ENCODE peak calls at places on chromosomes 1 and 21, in seven cellular contexts. N, A, Y, K, L, Z and W are unnamed samples. For H3K4me1, the result is how much of the 10 kb centered on the place peaks cover.

GRCh38 chr1:27152004-27152828 is 2.7 kb downstream of the SLC9A1 start:
- DNase-seq in N (peak), A (no peak), Y (no peak), K (no peak), L (no peak), Z (no peak), W (no peak)

GRCh38 chr1:224333939-224334701 is 4.1 kb upstream of the NVL start:
- DNase-seq in N (no peak), A (no peak), Y (no peak), K (no peak), L (no peak), Z (no peak), W (no peak)

GRCh38 chr21:46110499-46111192 is 12.7 kb downstream of the COL6A2 start:
- DNase-seq in N (peak), A (peak), Y (no peak), K (peak), L (peak), Z (no peak), W (peak)

GRCh38 chr1:55337801-55338447 is 122.8 kb upstream of the USP24 start:
- DNase-seq in N (no peak), A (peak), Y (no peak), K (no peak), L (no peak), Z (no peak), W (no peak)

GRCh38 chr1:75136158-75136815 is 2.1 kb downstream of the LHX8 start:
- DNase-seq in N (no peak), A (peak), Y (no peak), K (no peak), L (no peak), Z (no peak), W (no peak)

GRCh38 chr1:163203561-163203960 is 845 bp upstream of the RGS5 start:
- DNase-seq in N (no peak), A (no peak), Y (no peak), K (no peak), L (no peak), Z (no peak), W (no peak)

GRCh38 chr21:27590271-27590670 is 623.4 kb upstream of the ADAMTS5 start:
- DNase-seq in N (peak), A (no peak), Y (no peak), K (peak), L (no peak), Z (no peak), W (no peak)

GRCh38 chr1:84823991-84824390 is 69.0 kb downstream of the LPAR3 start:
- DNase-seq in N (no peak), A (no peak), Y (no peak), K (no peak), L (no peak), Z (no peak), W (no peak)

GRCh38 chr1:21439721-21440629 is at the start of gene NBPF3:
- DNase-seq in N (peak), A (peak), Y (peak), K (peak), L (peak), Z (peak), W (peak)

GRCh38 chr1:156801409-156802121 is 15.1 kb downstream of the SH2D2A start:
- DNase-seq in N (no peak), A (peak), Y (no peak), K (peak), L (no peak), Z (no peak), W (no peak)

GRCh38 chr1:240496941-240497340 is 115.0 kb downstream of the GREM2 start:
- DNase-seq in N (no peak), A (no peak), Y (no peak), K (no peak), L (no peak), Z (no peak), W (no peak)

GRCh38 chr1:223702735-223703667 is 9.3 kb upstream of the CAPN2 start:
- DNase-seq in N (no peak), A (no peak), Y (no peak), K (no peak), L (no peak), Z (no peak), W (no peak)

GRCh38 chr1:20540281-20540680 is 12.1 kb upstream of the FAM43B start:
- DNase-seq in N (no peak), A (no peak), Y (no peak), K (no peak), L (no peak), Z (no peak), W (no peak)

GRCh38 chr1:149903836-149904491 is 4.6 kb downstream of the BOLA1 start:
- DNase-seq in N (no peak), A (no peak), Y (no peak), K (no peak), L (no peak), Z (no peak), W (no peak)

GRCh38 chr1:32903991-32904776 is 3.0 kb upstream of the TMEM54 start:
- DNase-seq in N (no peak), A (no peak), Y (no peak), K (peak), L (no peak), Z (no peak), W (no peak)

GRCh38 chr1:6601049-6601864 is 1.4 kb downstream of the KLHL21 start:
- DNase-seq in N (peak), A (peak), Y (no peak), K (peak), L (peak), Z (peak), W (peak)
- H3K4me1 ChIP-seq in N (half or more), A (half or more), Y (under half), K (half or more), L (half or more), Z (under half), W (half or more)

DNA sequence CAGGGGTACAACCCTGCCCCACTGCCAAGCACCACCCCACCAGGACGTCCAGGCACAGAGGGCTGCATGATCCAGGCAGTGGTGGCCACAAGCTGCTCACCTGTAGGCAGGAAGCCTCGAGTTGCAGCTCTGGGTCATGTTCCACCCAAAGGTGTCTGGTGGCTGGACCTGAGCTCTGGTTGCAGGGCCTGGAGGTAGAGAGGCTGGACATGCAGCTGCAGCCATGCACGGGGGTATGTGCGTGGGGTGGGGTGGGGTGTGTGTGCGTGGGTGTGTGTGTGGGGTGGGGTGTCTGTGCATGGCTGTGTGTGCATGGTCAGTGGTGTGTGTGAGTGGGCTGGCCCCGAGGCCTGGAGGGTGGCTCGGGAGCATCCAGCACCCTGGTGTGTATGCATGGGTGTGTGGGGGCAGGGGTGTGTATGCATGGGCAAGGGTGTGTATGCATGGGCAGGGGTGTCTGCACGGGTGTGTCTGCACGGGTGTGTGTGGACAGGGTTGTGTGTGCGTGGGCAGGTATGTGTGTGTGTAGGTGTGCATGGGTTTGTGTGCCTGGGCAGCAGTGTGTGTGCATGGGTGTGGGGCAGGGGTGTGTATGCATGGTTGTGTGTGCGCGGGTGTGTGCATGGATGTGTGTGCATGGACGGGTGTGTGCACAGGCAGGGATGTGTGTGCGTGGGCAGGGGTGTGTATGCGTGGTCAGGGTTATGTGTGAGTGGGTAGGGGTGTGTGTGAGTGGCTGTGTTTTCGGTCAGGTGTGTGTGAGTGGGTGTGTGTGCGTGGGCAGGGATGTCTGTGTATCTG is 15.6 kb downstream of the ARHGEF16 start:
- DNase-seq in N (no peak), A (no peak), Y (no peak), K (no peak), L (peak), Z (no peak), W (no peak)
- H3K4me1 ChIP-seq in N (under half), A (under half), Y (under half), K (under half), L (under half), Z (half or more), W (under half)

GRCh38 chr1:31755850-31756492 is 8.2 kb downstream of the ADGRB2 start:
- DNase-seq in N (no peak), A (no peak), Y (no peak), K (no peak), L (no peak), Z (no peak), W (no peak)

GRCh38 chr1:31755197-31755611 is 8.9 kb downstream of the ADGRB2 start:
- DNase-seq in N (peak), A (no peak), Y (no peak), K (no peak), L (no peak), Z (no peak), W (no peak)

GRCh38 chr1:31757989-31758388 is 6.2 kb downstream of the ADGRB2 start:
- DNase-seq in N (no peak), A (no peak), Y (no peak), K (no peak), L (no peak), Z (no peak), W (no peak)

GRCh38 chr1:31757204-31757679 is 6.9 kb downstream of the ADGRB2 start:
- DNase-seq in N (no peak), A (no peak), Y (no peak), K (no peak), L (no peak), Z (no peak), W (no peak)

GRCh38 chr1:31756578-31756977 is 7.6 kb downstream of the ADGRB2 start:
- DNase-seq in N (no peak), A (no peak), Y (no peak), K (no peak), L (no peak), Z (no peak), W (no peak)
- H3K4me1 ChIP-seq in N (under half), A (half or more), Y (under half), K (under half), L (under half), Z (under half), W (under half)

DNA sequence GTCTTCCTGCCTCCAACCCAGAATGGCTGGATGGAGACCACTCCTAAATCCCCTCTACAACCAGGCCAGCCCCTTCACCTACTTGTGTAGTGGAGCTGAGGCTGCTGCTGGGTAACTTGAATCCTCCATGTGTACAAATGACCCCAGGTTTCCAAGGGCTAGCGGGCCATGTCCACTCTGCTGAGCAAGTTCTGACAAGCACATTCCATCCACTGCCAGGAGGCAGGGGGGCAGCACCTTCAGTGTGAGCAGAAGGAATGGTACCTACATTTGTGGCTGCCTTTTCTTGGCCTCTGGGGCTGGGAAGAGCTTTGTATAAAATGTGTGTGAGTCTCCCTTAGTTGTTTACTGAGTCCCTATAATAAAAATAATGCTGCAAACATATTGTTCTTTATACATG is 14.5 kb downstream of the KIAA0040 start:
- DNase-seq in N (no peak), A (peak), Y (no peak), K (no peak), L (no peak), Z (no peak), W (no peak)
- H3K4me1 ChIP-seq in N (under half), A (under half), Y (under half), K (under half), L (under half), Z (under half), W (under half)

DNA sequence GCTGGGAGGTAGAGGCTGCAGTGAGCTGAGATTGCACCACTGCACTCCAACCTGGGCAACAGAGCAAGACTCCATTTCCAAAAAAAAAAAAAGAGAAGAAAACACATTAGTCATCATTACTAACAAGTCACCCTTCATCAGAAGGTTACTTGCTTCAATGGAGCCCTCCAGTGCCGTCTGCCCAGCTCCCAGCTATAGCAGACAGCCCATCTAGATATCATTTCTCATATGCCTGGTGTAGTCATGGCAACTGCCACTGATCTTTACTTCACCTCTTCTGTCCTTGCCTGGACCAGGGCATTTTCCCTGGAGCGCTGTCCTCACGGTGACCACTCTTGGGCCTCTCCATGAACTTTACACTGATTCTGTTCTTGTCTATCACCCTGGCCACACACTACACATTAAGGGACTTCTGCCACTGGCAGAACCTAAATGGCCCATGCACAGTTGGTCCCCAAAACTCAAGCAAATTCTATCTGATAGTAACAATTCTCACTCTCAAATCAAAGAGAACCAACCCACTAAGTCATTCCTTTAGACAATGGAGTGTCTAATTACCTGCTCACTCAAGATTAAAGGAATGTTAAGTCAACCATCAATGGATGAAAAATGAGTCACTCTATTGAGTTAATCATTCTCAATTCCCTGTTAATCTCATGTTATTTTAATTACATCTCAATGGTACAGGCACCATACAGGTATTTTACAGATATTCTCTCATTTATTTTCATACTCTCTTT is 12.9 kb downstream of the GPA33 start:
- DNase-seq in N (no peak), A (no peak), Y (no peak), K (no peak), L (no peak), Z (no peak), W (no peak)
- H3K4me1 ChIP-seq in N (under half), A (under half), Y (under half), K (under half), L (under half), Z (under half), W (under half)

DNA sequence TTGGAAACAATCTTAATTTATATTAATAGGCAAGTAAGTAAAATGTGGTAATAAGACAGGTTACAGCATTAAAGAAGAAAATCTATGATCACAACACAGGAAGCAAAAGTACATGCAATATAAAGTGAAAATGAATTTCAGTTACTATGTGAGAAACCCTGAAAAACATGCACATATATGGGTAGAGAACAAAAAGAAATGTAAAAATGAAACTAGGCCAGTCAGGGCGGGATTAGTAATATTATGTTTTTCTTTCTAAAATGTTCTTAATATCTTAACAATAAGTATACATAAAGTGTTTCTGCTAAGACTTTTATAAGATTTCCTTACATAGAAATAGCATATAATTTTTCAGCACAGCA is 15.6 kb downstream of the DUSP10 start:
- DNase-seq in N (no peak), A (no peak), Y (no peak), K (no peak), L (no peak), Z (no peak), W (no peak)
- H3K4me1 ChIP-seq in N (half or more), A (under half), Y (under half), K (half or more), L (under half), Z (under half), W (under half)

DNA sequence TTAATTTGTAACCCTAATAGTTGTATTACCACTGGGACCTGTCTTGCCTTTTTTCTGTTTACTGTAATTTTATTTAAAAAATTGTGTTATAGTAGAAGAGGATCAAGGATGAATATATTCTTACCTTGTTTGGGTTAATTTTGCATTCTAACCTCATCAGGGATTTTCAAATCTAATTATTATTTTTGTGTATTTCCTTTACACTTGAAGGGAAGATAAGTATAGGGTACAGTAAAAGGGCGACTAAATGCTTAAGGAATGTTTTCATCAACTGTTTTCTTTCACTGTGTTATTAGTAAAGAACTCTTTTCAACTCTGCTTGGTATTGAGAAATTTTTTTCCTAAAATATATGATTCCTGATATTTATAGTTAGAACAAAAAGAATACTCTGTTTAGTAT is 33.3 kb downstream of the OSBPL9 start:
- DNase-seq in N (no peak), A (no peak), Y (no peak), K (no peak), L (no peak), Z (no peak), W (no peak)
- H3K4me1 ChIP-seq in N (half or more), A (under half), Y (under half), K (half or more), L (under half), Z (under half), W (under half)

GRCh38 chr21:43925096-43925481 is 60.1 kb downstream of the AGPAT3 start:
- DNase-seq in N (no peak), A (peak), Y (no peak), K (no peak), L (no peak), Z (no peak), W (no peak)

GRCh38 chr21:43924421-43925095 is 59.5 kb downstream of the AGPAT3 start:
- DNase-seq in N (no peak), A (no peak), Y (no peak), K (no peak), L (no peak), Z (no peak), W (no peak)

GRCh38 chr21:43922949-43923348 is 57.9 kb downstream of the AGPAT3 start:
- DNase-seq in N (no peak), A (no peak), Y (no peak), K (no peak), L (no peak), Z (no peak), W (no peak)

GRCh38 chr21:43921979-43922945 is 57.2 kb downstream of the AGPAT3 start:
- DNase-seq in N (no peak), A (no peak), Y (peak), K (no peak), L (no peak), Z (no peak), W (no peak)

DNA sequence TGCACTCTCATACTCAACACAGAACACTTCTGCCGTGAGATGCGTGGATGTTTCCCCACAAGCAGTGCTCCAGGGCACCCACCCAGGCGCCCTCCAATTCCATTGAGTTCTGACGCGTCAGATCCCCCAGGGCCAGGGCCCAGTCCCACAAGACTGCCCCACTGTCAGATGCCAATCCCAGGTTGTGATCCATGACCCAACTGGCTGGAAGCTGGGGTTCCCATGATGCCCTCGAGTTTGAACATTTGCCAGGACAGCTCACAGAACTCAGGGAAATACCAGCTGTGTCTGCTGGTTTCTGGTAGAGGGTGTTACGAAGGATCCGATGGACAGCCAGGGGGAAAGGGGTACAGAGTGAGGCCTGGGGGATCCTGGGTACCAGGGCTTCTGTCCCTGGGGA is 58.4 kb downstream of the AGPAT3 start:
- DNase-seq in N (peak), A (no peak), Y (no peak), K (no peak), L (no peak), Z (no peak), W (no peak)
- H3K4me1 ChIP-seq in N (under half), A (under half), Y (under half), K (under half), L (under half), Z (under half), W (under half)

GRCh38 chr1:51574796-51575195 is 42.1 kb upstream of the OSBPL9 start:
- DNase-seq in N (no peak), A (no peak), Y (no peak), K (no peak), L (no peak), Z (no peak), W (no peak)

GRCh38 chr1:51578383-51579109 is 38.3 kb upstream of the OSBPL9 start:
- DNase-seq in N (no peak), A (no peak), Y (no peak), K (no peak), L (no peak), Z (no peak), W (no peak)

GRCh38 chr1:51576085-51576444 is 40.8 kb upstream of the OSBPL9 start:
- DNase-seq in N (no peak), A (no peak), Y (no peak), K (no peak), L (no peak), Z (no peak), W (no peak)

GRCh38 chr1:51576923-51577322 is 40.0 kb upstream of the OSBPL9 start:
- DNase-seq in N (no peak), A (no peak), Y (no peak), K (no peak), L (no peak), Z (no peak), W (no peak)

GRCh38 chr1:51575406-51576084 is 41.3 kb upstream of the OSBPL9 start:
- DNase-seq in N (no peak), A (no peak), Y (no peak), K (no peak), L (no peak), Z (no peak), W (no peak)
- H3K4me1 ChIP-seq in N (under half), A (under half), Y (under half), K (under half), L (under half), Z (under half), W (under half)

GRCh38 chr1:189305279-189305678 is 1172.4 kb downstream of the BRINP3 start:
- DNase-seq in N (no peak), A (no peak), Y (no peak), K (no peak), L (no peak), Z (no peak), W (no peak)

DNA sequence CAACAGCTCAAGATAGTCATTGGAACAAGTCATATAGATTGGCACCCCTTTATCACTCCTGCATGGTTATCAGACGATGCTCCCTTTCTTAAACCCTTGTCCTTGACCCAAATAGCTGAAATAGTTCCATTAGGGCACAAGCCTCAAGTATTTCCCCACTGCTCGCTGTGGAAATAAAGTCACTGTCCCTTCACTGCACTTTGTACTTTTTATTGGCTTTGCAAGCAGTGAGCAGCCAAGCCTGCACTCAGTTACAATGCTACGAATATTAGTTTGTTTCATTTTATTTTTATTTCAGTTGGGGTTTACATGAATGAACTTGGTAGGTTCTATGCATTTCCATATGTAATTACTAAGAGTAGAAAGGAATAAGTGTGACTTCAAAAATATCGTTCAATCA is 1176.4 kb downstream of the BRINP3 start:
- DNase-seq in N (no peak), A (no peak), Y (no peak), K (no peak), L (no peak), Z (no peak), W (no peak)
- H3K4me1 ChIP-seq in N (under half), A (under half), Y (under half), K (under half), L (under half), Z (under half), W (under half)